ENCODE peak calls at places on chromosomes 5 and 9, in nine cellular contexts. One of them, this sample, is unnamed.

GRCh38 chr5:90134381-90134780 is 275.2 kb downstream of the CETN3 start:
- DNase-seq in hepatocyte: no peak
- DNase-seq in SK-N-SH: no peak
- DNase-seq in lower leg skin: no peak
- DNase-seq in spleen: no peak
- DNase-seq in AG04450: no peak
- DNase-seq in choroid plexus epithelial cell: no peak
- DNase-seq in cardiac fibroblast: no peak
- DNase-seq in fibroblast of mammary gland: no peak
- DNase-seq in this sample: no peak

GRCh38 chr5:124741711-124742496 is 4.5 kb downstream of the ZNF608 start:
- DNase-seq in hepatocyte: peak; percentile 62
- DNase-seq in SK-N-SH: no peak
- DNase-seq in lower leg skin: no peak
- DNase-seq in spleen: no peak
- DNase-seq in AG04450: peak; percentile 53
- DNase-seq in choroid plexus epithelial cell: peak; percentile 96
- DNase-seq in cardiac fibroblast: peak; percentile 95
- DNase-seq in fibroblast of mammary gland: peak; percentile 81
- DNase-seq in this sample: peak; percentile 84

GRCh38 chr5:162323471-162323870 is 255.9 kb downstream of the GABRG2 start:
- DNase-seq in hepatocyte: peak; percentile 53
- DNase-seq in SK-N-SH: peak; percentile 3
- DNase-seq in lower leg skin: peak; percentile 16
- DNase-seq in spleen: no peak
- DNase-seq in AG04450: no peak
- DNase-seq in choroid plexus epithelial cell: no peak
- DNase-seq in cardiac fibroblast: no peak
- DNase-seq in fibroblast of mammary gland: no peak
- DNase-seq in this sample: no peak

GRCh38 chr9:137924169-137924568 is 46.6 kb downstream of the CACNA1B start:
- DNase-seq in hepatocyte: no peak
- DNase-seq in SK-N-SH: no peak
- DNase-seq in lower leg skin: no peak
- DNase-seq in spleen: no peak
- DNase-seq in AG04450: no peak
- DNase-seq in choroid plexus epithelial cell: no peak
- DNase-seq in cardiac fibroblast: no peak
- DNase-seq in fibroblast of mammary gland: no peak
- DNase-seq in this sample: no peak

GRCh38 chr5:157481255-157481654 is 21.2 kb downstream of the NIPAL4 start:
- DNase-seq in hepatocyte: no peak
- DNase-seq in SK-N-SH: no peak
- DNase-seq in lower leg skin: no peak
- DNase-seq in spleen: no peak
- DNase-seq in AG04450: no peak
- DNase-seq in choroid plexus epithelial cell: no peak
- DNase-seq in cardiac fibroblast: no peak
- DNase-seq in fibroblast of mammary gland: no peak
- DNase-seq in this sample: no peak

GRCh38 chr5:58453326-58453725 is 6.6 kb downstream of the PLK2 start:
- DNase-seq in hepatocyte: no peak
- DNase-seq in SK-N-SH: no peak
- DNase-seq in lower leg skin: no peak
- DNase-seq in spleen: no peak
- DNase-seq in AG04450: no peak
- DNase-seq in choroid plexus epithelial cell: no peak
- DNase-seq in cardiac fibroblast: peak; percentile 39
- DNase-seq in fibroblast of mammary gland: no peak
- DNase-seq in this sample: peak; percentile 79

GRCh38 chr5:91302335-91302734 is 80.8 kb downstream of the ARRDC3 start:
- DNase-seq in hepatocyte: no peak
- DNase-seq in SK-N-SH: peak; percentile 15
- DNase-seq in lower leg skin: no peak
- DNase-seq in spleen: no peak
- DNase-seq in AG04450: no peak
- DNase-seq in choroid plexus epithelial cell: no peak
- DNase-seq in cardiac fibroblast: no peak
- DNase-seq in fibroblast of mammary gland: no peak
- DNase-seq in this sample: no peak

GRCh38 chr5:10630126-10630525 is 66.3 kb downstream of the ANKRD33B start:
- DNase-seq in hepatocyte: no peak
- DNase-seq in SK-N-SH: no peak
- DNase-seq in lower leg skin: no peak
- DNase-seq in spleen: peak; percentile 72
- DNase-seq in AG04450: no peak
- DNase-seq in choroid plexus epithelial cell: no peak
- DNase-seq in cardiac fibroblast: no peak
- DNase-seq in fibroblast of mammary gland: no peak
- DNase-seq in this sample: peak; percentile 90

GRCh38 chr5:178383919-178384814 is 151.6 kb upstream of the PHYKPL start:
- DNase-seq in hepatocyte: peak; percentile 85
- DNase-seq in SK-N-SH: no peak
- DNase-seq in lower leg skin: no peak
- DNase-seq in spleen: peak; percentile 55
- DNase-seq in AG04450: no peak
- DNase-seq in choroid plexus epithelial cell: no peak
- DNase-seq in cardiac fibroblast: no peak
- DNase-seq in fibroblast of mammary gland: no peak
- DNase-seq in this sample: no peak

GRCh38 chr5:178385472-178385853 is 152.9 kb upstream of the PHYKPL start:
- DNase-seq in hepatocyte: no peak
- DNase-seq in SK-N-SH: peak; percentile 47
- DNase-seq in lower leg skin: no peak
- DNase-seq in spleen: peak; percentile 47
- DNase-seq in AG04450: no peak
- DNase-seq in choroid plexus epithelial cell: no peak
- DNase-seq in cardiac fibroblast: no peak
- DNase-seq in fibroblast of mammary gland: peak; percentile 8
- DNase-seq in this sample: peak; percentile 93

GRCh38 chr5:178383301-178383918 is 150.8 kb upstream of the PHYKPL start:
- DNase-seq in hepatocyte: no peak
- DNase-seq in SK-N-SH: no peak
- DNase-seq in lower leg skin: no peak
- DNase-seq in spleen: peak; percentile 27
- DNase-seq in AG04450: no peak
- DNase-seq in choroid plexus epithelial cell: no peak
- DNase-seq in cardiac fibroblast: no peak
- DNase-seq in fibroblast of mammary gland: no peak
- DNase-seq in this sample: no peak

GRCh38 chr5:178386532-178386931 is 153.9 kb upstream of the PHYKPL start:
- DNase-seq in hepatocyte: no peak
- DNase-seq in SK-N-SH: peak; percentile 27
- DNase-seq in lower leg skin: no peak
- DNase-seq in spleen: peak; percentile 18
- DNase-seq in AG04450: no peak
- DNase-seq in choroid plexus epithelial cell: no peak
- DNase-seq in cardiac fibroblast: no peak
- DNase-seq in fibroblast of mammary gland: no peak
- DNase-seq in this sample: no peak

DNA sequence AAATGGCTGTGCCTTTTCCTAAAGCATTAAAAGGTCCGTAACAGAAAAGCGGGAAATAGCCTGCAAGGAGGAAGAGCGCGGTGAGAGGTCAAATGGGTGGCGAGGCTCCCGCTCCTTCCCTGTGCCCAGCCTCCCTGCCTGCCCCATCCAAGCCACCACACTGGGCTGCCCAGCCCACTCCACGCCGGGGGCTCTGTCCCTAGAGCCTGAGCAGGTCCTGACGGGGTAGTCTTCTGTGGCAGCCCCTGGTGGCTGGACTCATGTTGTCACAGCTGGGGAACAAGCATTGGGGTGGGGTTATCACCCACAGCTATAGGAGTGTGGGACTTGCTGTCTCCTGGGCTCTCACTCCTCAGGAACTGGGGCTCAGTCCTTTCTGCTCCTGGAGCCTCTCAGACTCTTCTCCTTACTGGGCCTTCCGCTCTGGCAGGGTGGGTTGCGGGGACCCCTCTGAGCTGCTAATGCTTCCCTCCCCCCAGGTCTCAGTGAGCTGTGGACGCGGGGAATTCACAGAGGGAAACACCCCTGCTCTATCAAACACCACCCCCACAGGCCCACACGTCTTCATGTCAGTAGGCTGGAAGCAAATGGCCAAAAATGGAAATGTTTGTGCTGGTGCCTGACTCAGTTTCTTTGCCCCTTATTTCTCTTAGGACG is 152.3 kb upstream of the PHYKPL start:
- DNase-seq in hepatocyte: no peak
- DNase-seq in SK-N-SH: peak; percentile 55
- DNase-seq in lower leg skin: no peak
- DNase-seq in spleen: peak; percentile 53
- DNase-seq in AG04450: no peak
- DNase-seq in choroid plexus epithelial cell: no peak
- DNase-seq in cardiac fibroblast: no peak
- DNase-seq in fibroblast of mammary gland: no peak
- DNase-seq in this sample: no peak
- TF ChIP-seq CTCF in hepatocyte: no peak
- TF ChIP-seq CTCF in SK-N-SH: no peak
- TF ChIP-seq CTCF in lower leg skin: no peak
- TF ChIP-seq CTCF in spleen: no peak
- TF ChIP-seq CTCF in AG04450: no peak
- TF ChIP-seq CTCF in choroid plexus epithelial cell: no peak
- TF ChIP-seq CTCF in cardiac fibroblast: no peak
- TF ChIP-seq CTCF in fibroblast of mammary gland: no peak
- TF ChIP-seq CTCF in this sample: no peak

GRCh38 chr5:2710910-2711309 is 40.6 kb downstream of the IRX2 start:
- DNase-seq in hepatocyte: no peak
- DNase-seq in SK-N-SH: no peak
- DNase-seq in lower leg skin: no peak
- DNase-seq in spleen: no peak
- DNase-seq in AG04450: no peak
- DNase-seq in choroid plexus epithelial cell: peak; percentile 1
- DNase-seq in cardiac fibroblast: no peak
- DNase-seq in fibroblast of mammary gland: peak; percentile 40
- DNase-seq in this sample: peak; percentile 18
- TF ChIP-seq CTCF in hepatocyte: peak; percentile 45
- TF ChIP-seq CTCF in SK-N-SH: peak; percentile 51
- TF ChIP-seq CTCF in lower leg skin: no peak
- TF ChIP-seq CTCF in spleen: no peak
- TF ChIP-seq CTCF in AG04450: no peak
- TF ChIP-seq CTCF in choroid plexus epithelial cell: no peak
- TF ChIP-seq CTCF in cardiac fibroblast: peak; percentile 11
- TF ChIP-seq CTCF in fibroblast of mammary gland: peak; percentile 43
- TF ChIP-seq CTCF in this sample: peak; percentile 12

GRCh38 chr5:1246711-1247431 is 21.7 kb downstream of the SLC6A18 start:
- DNase-seq in hepatocyte: peak; percentile 81
- DNase-seq in SK-N-SH: peak; percentile 52
- DNase-seq in lower leg skin: no peak
- DNase-seq in spleen: no peak
- DNase-seq in AG04450: no peak
- DNase-seq in choroid plexus epithelial cell: peak; percentile 15
- DNase-seq in cardiac fibroblast: peak; percentile 13
- DNase-seq in fibroblast of mammary gland: peak; percentile 4
- DNase-seq in this sample: no peak

GRCh38 chr5:1244255-1244654 is 19.1 kb downstream of the SLC6A18 start:
- DNase-seq in hepatocyte: no peak
- DNase-seq in SK-N-SH: no peak
- DNase-seq in lower leg skin: no peak
- DNase-seq in spleen: no peak
- DNase-seq in AG04450: no peak
- DNase-seq in choroid plexus epithelial cell: no peak
- DNase-seq in cardiac fibroblast: no peak
- DNase-seq in fibroblast of mammary gland: no peak
- DNase-seq in this sample: no peak

GRCh38 chr5:1243487-1244152 is 18.4 kb downstream of the SLC6A18 start:
- DNase-seq in hepatocyte: no peak
- DNase-seq in SK-N-SH: no peak
- DNase-seq in lower leg skin: no peak
- DNase-seq in spleen: no peak
- DNase-seq in AG04450: no peak
- DNase-seq in choroid plexus epithelial cell: no peak
- DNase-seq in cardiac fibroblast: no peak
- DNase-seq in fibroblast of mammary gland: no peak
- DNase-seq in this sample: no peak

GRCh38 chr5:1245901-1246576 is 20.9 kb downstream of the SLC6A18 start:
- DNase-seq in hepatocyte: no peak
- DNase-seq in SK-N-SH: peak; percentile 77
- DNase-seq in lower leg skin: no peak
- DNase-seq in spleen: no peak
- DNase-seq in AG04450: no peak
- DNase-seq in choroid plexus epithelial cell: no peak
- DNase-seq in cardiac fibroblast: no peak
- DNase-seq in fibroblast of mammary gland: no peak
- DNase-seq in this sample: no peak

DNA sequence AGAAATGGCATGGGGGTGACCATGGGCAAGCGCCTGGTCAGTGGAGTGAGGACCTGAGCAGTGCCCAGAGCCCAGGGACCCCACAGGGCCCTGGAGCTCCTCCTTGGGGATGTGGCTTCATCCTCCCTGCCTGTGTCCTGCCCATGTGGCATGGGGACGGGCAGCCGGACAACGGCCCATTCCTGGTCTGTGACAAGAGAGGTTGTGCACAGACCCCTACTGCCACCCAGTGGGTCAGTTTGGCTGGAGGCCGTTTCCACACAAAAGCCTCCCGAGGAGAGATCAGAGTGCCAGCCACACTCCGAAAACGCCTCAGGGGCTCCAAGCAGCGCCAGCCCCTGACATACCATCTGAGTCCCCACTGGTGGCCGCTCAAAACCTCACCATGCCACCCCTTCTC is 19.8 kb downstream of the SLC6A18 start:
- DNase-seq in hepatocyte: no peak
- DNase-seq in SK-N-SH: peak; percentile 74
- DNase-seq in lower leg skin: no peak
- DNase-seq in spleen: no peak
- DNase-seq in AG04450: no peak
- DNase-seq in choroid plexus epithelial cell: no peak
- DNase-seq in cardiac fibroblast: no peak
- DNase-seq in fibroblast of mammary gland: no peak
- DNase-seq in this sample: no peak
- TF ChIP-seq CTCF in hepatocyte: peak; percentile 19
- TF ChIP-seq CTCF in SK-N-SH: no peak
- TF ChIP-seq CTCF in lower leg skin: no peak
- TF ChIP-seq CTCF in spleen: no peak
- TF ChIP-seq CTCF in AG04450: no peak
- TF ChIP-seq CTCF in choroid plexus epithelial cell: no peak
- TF ChIP-seq CTCF in cardiac fibroblast: no peak
- TF ChIP-seq CTCF in fibroblast of mammary gland: no peak
- TF ChIP-seq CTCF in this sample: no peak

DNA sequence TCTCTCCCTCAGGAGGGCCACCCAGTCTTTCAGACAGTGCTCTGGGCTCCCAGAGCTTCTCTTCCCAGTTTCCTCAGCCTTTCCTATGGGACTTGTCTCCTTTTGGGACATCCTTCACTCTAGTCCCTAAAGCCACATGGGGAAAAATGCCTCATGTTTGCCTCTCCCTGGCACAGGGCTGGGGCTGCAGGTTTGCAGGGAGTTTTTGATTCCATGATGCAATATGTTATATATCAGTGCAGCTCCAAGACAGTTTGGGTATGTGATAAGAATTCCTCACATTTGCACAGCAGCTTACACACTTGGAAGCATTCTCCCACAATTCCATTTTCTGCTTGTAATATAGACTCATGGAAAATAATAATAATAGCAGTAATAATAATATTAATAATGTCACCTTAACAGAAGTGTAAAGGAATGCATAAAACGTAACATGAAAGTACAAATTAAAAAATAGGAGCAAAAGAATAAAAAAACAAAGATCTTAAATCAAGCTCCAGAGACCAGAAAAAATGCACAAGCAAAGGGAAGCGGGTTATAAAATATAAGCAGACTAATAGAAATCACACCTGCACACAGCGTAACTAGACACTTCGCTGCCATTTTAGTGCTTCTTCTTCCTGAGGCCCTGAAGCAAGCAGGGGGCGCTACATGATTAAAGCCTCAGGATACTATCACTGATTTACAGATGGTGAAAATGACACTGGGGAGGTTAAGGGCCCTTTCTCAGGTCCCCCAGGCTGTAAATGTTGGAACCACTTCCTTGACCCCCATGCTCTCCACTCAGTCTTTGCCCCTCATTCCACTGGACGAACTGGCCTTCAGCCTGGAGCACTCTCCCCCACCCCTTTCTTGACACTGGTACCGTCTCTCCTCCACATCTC is 70.0 kb upstream of the IL17B start:
- DNase-seq in hepatocyte: no peak
- DNase-seq in SK-N-SH: no peak
- DNase-seq in lower leg skin: no peak
- DNase-seq in spleen: no peak
- DNase-seq in AG04450: no peak
- DNase-seq in choroid plexus epithelial cell: peak; percentile 70
- DNase-seq in cardiac fibroblast: peak; percentile 49
- DNase-seq in fibroblast of mammary gland: peak; percentile 66
- DNase-seq in this sample: no peak
- TF ChIP-seq CTCF in hepatocyte: peak; percentile 41
- TF ChIP-seq CTCF in SK-N-SH: peak; percentile 62
- TF ChIP-seq CTCF in lower leg skin: no peak
- TF ChIP-seq CTCF in spleen: peak; percentile 31
- TF ChIP-seq CTCF in AG04450: peak; percentile 45
- TF ChIP-seq CTCF in choroid plexus epithelial cell: peak; percentile 79
- TF ChIP-seq CTCF in cardiac fibroblast: peak; percentile 58
- TF ChIP-seq CTCF in fibroblast of mammary gland: peak; percentile 64
- TF ChIP-seq CTCF in this sample: peak; percentile 46

This sample was measured in bronchial epithelial cell.